ENCODE peak calls at places on chromosomes 16 and 17, in six cellular contexts. O, Z, N, W, S and K are unnamed samples.

GRCh38 chr17:66115246-66115645 is 76.7 kb downstream of the CEP112 start:
- DNase-seq in O (no peak), Z (no peak), N (no peak), W (no peak), S (no peak), K (no peak)

GRCh38 chr17:41781404-41782110 is 5.0 kb downstream of the JUP start:
- DNase-seq in O (no peak), Z (no peak), N (peak; percentile 56), W (no peak), S (no peak), K (no peak)

GRCh38 chr16:11334831-11335404 is 10.3 kb upstream of the RMI2 start:
- DNase-seq in O (no peak), Z (no peak), N (no peak), W (no peak), S (no peak), K (no peak)

GRCh38 chr17:39928868-39929651 is 1.5 kb downstream of the LRRC3C start:
- DNase-seq in O (no peak), Z (peak; percentile 36), N (no peak), W (peak; percentile 77), S (no peak), K (no peak)

GRCh38 chr17:40345161-40346034 is 19.1 kb downstream of the GJD3 start:
- DNase-seq in O (no peak), Z (no peak), N (peak; percentile 83), W (no peak), S (peak; percentile 75), K (no peak)

GRCh38 chr17:60073063-60073462 is 5.7 kb downstream of the HEATR6 start:
- DNase-seq in O (no peak), Z (no peak), N (no peak), W (no peak), S (no peak), K (no peak)

GRCh38 chr16:66520406-66521194 is 29.3 kb downstream of the TK2 start:
- DNase-seq in O (no peak), Z (no peak), N (peak; percentile 47), W (no peak), S (no peak), K (no peak)

GRCh38 chr17:78494961-78495330 is 82.2 kb downstream of the DNAH17 start:
- DNase-seq in O (no peak), Z (no peak), N (no peak), W (no peak), S (no peak), K (no peak)

GRCh38 chr17:2710804-2711607 is 558 bp downstream of the CLUH start:
- DNase-seq in O (no peak), Z (no peak), N (no peak), W (no peak), S (peak; percentile 52), K (no peak)

GRCh38 chr17:2035549-2036490 is 5.9 kb downstream of the DPH1 start:
- DNase-seq in O (no peak), Z (no peak), N (no peak), W (no peak), S (no peak), K (no peak)

GRCh38 chr17:8069587-8069860 is 18.0 kb downstream of the ALOX12B start:
- DNase-seq in O (no peak), Z (no peak), N (no peak), W (no peak), S (no peak), K (no peak)

GRCh38 chr17:79944251-79944812 is 91.3 kb downstream of the TBC1D16 start:
- DNase-seq in O (no peak), Z (no peak), N (no peak), W (no peak), S (no peak), K (no peak)

GRCh38 chr16:8632675-8633182 is 11.2 kb downstream of the METTL22 start:
- DNase-seq in O (no peak), Z (no peak), N (no peak), W (no peak), S (no peak), K (no peak)

GRCh38 chr17:78995761-78996451 is 13.7 kb downstream of the CANT1 start:
- DNase-seq in O (no peak), Z (no peak), N (no peak), W (no peak), S (peak; percentile 7), K (no peak)

GRCh38 chr17:64057701-64058263 is 37.3 kb upstream of the ICAM2 start:
- DNase-seq in O (no peak), Z (no peak), N (no peak), W (no peak), S (no peak), K (no peak)

GRCh38 chr17:40886090-40886489 is 1.0 kb upstream of the KRT20 start:
- DNase-seq in O (no peak), Z (no peak), N (no peak), W (no peak), S (no peak), K (no peak)